ENCODE peak calls at places on chromosomes 11 and 22, in four cellular contexts. B is amniotic stem cell; O is NCI-H2171; H is activated CD4-positive, alpha-beta T cell treated with anti-CD3 and anti-CD28 coated beads for 4 hours. X is an unnamed sample.

GRCh38 chr22:25039754-25040153 is 87.2 kb downstream of the KIAA1671 start:
- DNase-seq in B (no peak), O (peak; percentile 87), H (no peak), X (no peak)

GRCh38 chr11:109604506-109604905 is 182.5 kb downstream of the C11orf87 start:
- DNase-seq in B (no peak), O (no peak), H (no peak), X (no peak)

GRCh38 chr11:116471608-116472007 is 301.2 kb downstream of the BUD13 start:
- DNase-seq in B (no peak), O (no peak), H (no peak), X (no peak)

GRCh38 chr11:10719616-10720015 is 26.1 kb upstream of the IRAG1 start:
- DNase-seq in B (no peak), O (no peak), H (no peak), X (no peak)

GRCh38 chr11:36792870-36793541 is 195.0 kb upstream of the RAG2 start:
- DNase-seq in B (no peak), O (no peak), H (no peak), X (no peak)

GRCh38 chr11:83257638-83258229 is 28.4 kb downstream of the CCDC90B start:
- DNase-seq in B (no peak), O (no peak), H (no peak), X (no peak)

GRCh38 chr11:44243633-44244343 is 66.2 kb downstream of the ALX4 start:
- DNase-seq in B (no peak), O (no peak), H (no peak), X (no peak)

GRCh38 chr22:35219012-35219411 is 38.3 kb upstream of the HMGXB4 start:
- DNase-seq in B (peak; percentile 5), O (no peak), H (no peak), X (no peak)

GRCh38 chr11:1052133-1053011 is 15.9 kb upstream of the MUC6 start:
- DNase-seq in B (no peak), O (no peak), H (no peak), X (no peak)

GRCh38 chr11:73178092-73178539 is 36.0 kb upstream of the FCHSD2 start:
- DNase-seq in B (peak; percentile 71), O (peak; percentile 62), H (peak; percentile 75), X (peak; percentile 71)

GRCh38 chr22:33717694-33718396 is 202.4 kb downstream of the LARGE1 start:
- DNase-seq in B (no peak), O (no peak), H (no peak), X (no peak)

GRCh38 chr11:47179655-47179991 is 2.9 kb upstream of the ARFGAP2 start:
- DNase-seq in B (no peak), O (no peak), H (peak; percentile 37), X (peak; percentile 18)

GRCh38 chr22:42432020-42432596 is at the start of gene NFAM1:
- DNase-seq in B (no peak), O (peak; percentile 89), H (no peak), X (no peak)

GRCh38 chr11:17954395-17955252 is 58.2 kb downstream of the SERGEF start:
- DNase-seq in B (no peak), O (no peak), H (no peak), X (no peak)

GRCh38 chr22:50568626-50569025 is 5.9 kb upstream of the SYCE3 start:
- DNase-seq in B (no peak), O (no peak), H (no peak), X (no peak)

GRCh38 chr22:42277988-42278776 is 7.7 kb upstream of the TCF20 start:
- DNase-seq in B (no peak), O (peak; percentile 49), H (no peak), X (no peak)

GRCh38 chr11:103889679-103890078 is 146.8 kb upstream of the DDI1 start:
- DNase-seq in B (no peak), O (no peak), H (no peak), X (no peak)

GRCh38 chr11:7576671-7577225 is 62.9 kb downstream of the PPFIBP2 start:
- DNase-seq in B (no peak), O (no peak), H (no peak), X (no peak)

GRCh38 chr11:119717839-119718534 is 11.0 kb downstream of the NECTIN1 start:
- DNase-seq in B (no peak), O (no peak), H (no peak), X (no peak)

GRCh38 chr11:73024646-73025045 is 117.5 kb downstream of the FCHSD2 start:
- DNase-seq in B (no peak), O (no peak), H (no peak), X (no peak)

GRCh38 chr11:113289341-113290187 is 24.8 kb upstream of the TTC12 start:
- DNase-seq in B (no peak), O (peak; percentile 60), H (peak; percentile 38), X (peak; percentile 39)

GRCh38 chr11:43327987-43328386 is 16.2 kb downstream of the API5 start:
- DNase-seq in B (peak; percentile 37), O (no peak), H (no peak), X (no peak)

GRCh38 chr22:19410941-19411689 is 20.4 kb downstream of the HIRA start:
- DNase-seq in B (no peak), O (no peak), H (no peak), X (no peak)

GRCh38 chr11:73313652-73314051 is 5.6 kb downstream of the ARHGEF17 start:
- DNase-seq in B (no peak), O (no peak), H (no peak), X (no peak)

GRCh38 chr11:112780351-112781043 is 180.7 kb upstream of the NCAM1 start:
- DNase-seq in B (no peak), O (no peak), H (no peak), X (no peak)

GRCh38 chr11:33987545-33987944 is 64.0 kb upstream of the CAPRIN1 start:
- DNase-seq in B (no peak), O (no peak), H (no peak), X (no peak)

GRCh38 chr11:119578466-119579220 is 150.4 kb downstream of the NECTIN1 start:
- DNase-seq in B (no peak), O (no peak), H (no peak), X (no peak)

GRCh38 chr22:19703869-19704268 is 10.4 kb upstream of the SEPTIN5 start:
- DNase-seq in B (no peak), O (no peak), H (no peak), X (no peak)

GRCh38 chr11:117179048-117179999 is 781 bp downstream of the SIDT2 start:
- DNase-seq in B (no peak), O (peak; percentile 59), H (peak; percentile 34), X (peak; percentile 31)

X was measured in stimulated activated naive CD4-positive, alpha-beta T cell treated with Interleukin-2 at 50 U/mL for 16 hours.